ENCODE peak calls at places on chromosomes 16 and 17, in ten cellular contexts. X, R, C, S, O, Q, E, V, B and I are unnamed samples.

GRCh38 chr16:67645397-67646121 is 615 bp downstream of the CARMIL2 start:
- DNase-seq in Q (no peak), X (no peak), R (no peak), E (no peak), C (peak; percentile 27), S (no peak), V (no peak), O (no peak), B (no peak), I (no peak)

GRCh38 chr17:58277107-58277506 is 3.6 kb downstream of the MPO start:
- DNase-seq in R (no peak), Q (no peak), E (no peak), B (no peak), X (no peak), V (no peak), O (no peak), S (peak; percentile 14), C (no peak), I (no peak)

GRCh38 chr17:19424934-19425868 is 14.2 kb downstream of the RNF112 start:
- DNase-seq in E (no peak), V (no peak), B (no peak), C (no peak), X (peak; percentile 65), S (peak; percentile 62), Q (no peak), R (no peak), O (no peak), I (no peak)

GRCh38 chr16:73572135-73572534 is 524.2 kb upstream of the ZFHX3 start:
- DNase-seq in O (no peak), V (no peak), Q (no peak), E (no peak), B (no peak), R (peak; percentile 96), X (no peak), C (no peak), S (peak; percentile 11), I (no peak)

GRCh38 chr16:11416228-11417001 is 71.2 kb downstream of the RMI2 start:
- DNase-seq in V (no peak), S (no peak), X (no peak), Q (no peak), E (no peak), R (no peak), B (no peak), C (no peak), O (no peak), I (no peak)

GRCh38 chr17:29155235-29155965 is 24.8 kb downstream of the MYO18A start:
- DNase-seq in X (peak; percentile 61), B (no peak), S (peak; percentile 55), C (no peak), O (peak; percentile 32), E (peak; percentile 78), R (no peak), V (no peak), Q (peak; percentile 94), I (no peak)

GRCh38 chr17:53472586-53472985 is 350.1 kb upstream of the KIF2B start:
- DNase-seq in V (no peak), C (no peak), E (no peak), S (peak; percentile 18), R (no peak), Q (peak; percentile 81), X (peak; percentile 0), O (no peak), B (no peak), I (no peak)

GRCh38 chr17:5396612-5397011 is 22.9 kb downstream of the NUP88 start:
- DNase-seq in R (no peak), V (no peak), Q (no peak), C (no peak), S (no peak), E (no peak), B (no peak), X (no peak), O (no peak), I (no peak)

GRCh38 chr17:77330602-77331081 is 189.9 kb downstream of the SEC14L1 start:
- DNase-seq in R (no peak), S (no peak), E (peak; percentile 27), B (no peak), X (no peak), C (no peak), Q (no peak), O (no peak), V (no peak), I (no peak)

GRCh38 chr17:10171057-10171456 is 27.3 kb downstream of the GAS7 start:
- DNase-seq in V (no peak), Q (no peak), O (no peak), R (no peak), B (no peak), E (no peak), X (no peak), C (no peak), S (no peak), I (no peak)

GRCh38 chr17:61490540-61490975 is 38.3 kb downstream of the TBX4 start:
- DNase-seq in R (no peak), V (no peak), Q (peak; percentile 82), E (no peak), S (peak; percentile 65), O (no peak), C (no peak), B (no peak), X (peak; percentile 78), I (no peak)

GRCh38 chr17:64209356-64209941 is 53.6 kb downstream of the TEX2 start:
- DNase-seq in X (no peak), C (no peak), V (no peak), O (no peak), S (no peak), B (no peak), Q (no peak), R (no peak), E (no peak), I (no peak)

GRCh38 chr16:80837421-80838263 is 33.2 kb upstream of the CDYL2 start:
- DNase-seq in C (no peak), Q (no peak), R (no peak), E (no peak), B (no peak), V (no peak), S (no peak), X (no peak), O (no peak), I (no peak)

GRCh38 chr17:50238594-50239287 is 35.5 kb upstream of the TMEM92 start:
- DNase-seq in S (peak; percentile 66), O (no peak), C (no peak), B (no peak), R (no peak), X (no peak), V (no peak), E (no peak), Q (no peak), I (no peak)

GRCh38 chr16:30484887-30485286 is 12.3 kb downstream of the ITGAL start:
- DNase-seq in X (no peak), O (no peak), B (no peak), E (no peak), S (no peak), V (no peak), Q (no peak), C (no peak), R (no peak), I (no peak)

GRCh38 chr17:29557717-29558116 is 9.1 kb downstream of the ABHD15 start:
- DNase-seq in E (no peak), Q (no peak), S (no peak), V (no peak), B (no peak), X (no peak), C (no peak), O (no peak), R (no peak), I (no peak)

GRCh38 chr16:13104772-13105171 is 203.4 kb downstream of the SHISA9 start:
- DNase-seq in O (no peak), B (no peak), R (no peak), Q (no peak), E (no peak), V (no peak), X (no peak), C (no peak), S (no peak), I (no peak)

GRCh38 chr17:43039646-43040045 is 14.6 kb downstream of the RND2 start:
- DNase-seq in R (no peak), X (no peak), S (no peak), V (no peak), Q (no peak), E (no peak), B (no peak), O (no peak), C (no peak), I (no peak)

GRCh38 chr16:87881327-87882200 is 12.3 kb upstream of the SLC7A5 start:
- DNase-seq in O (no peak), B (no peak), Q (no peak), E (no peak), R (no peak), C (no peak), S (no peak), X (no peak), V (no peak), I (no peak)

GRCh38 chr16:46900464-46901235 is 16.5 kb downstream of the GPT2 start:
- DNase-seq in B (no peak), O (no peak), E (no peak), Q (no peak), R (no peak), S (no peak), V (no peak), X (no peak), C (no peak), I (no peak)

GRCh38 chr16:87119748-87120147 is 197.4 kb downstream of the C16orf95 start:
- DNase-seq in E (no peak), Q (no peak), O (no peak), B (no peak), X (no peak), S (no peak), C (no peak), R (no peak), V (no peak), I (no peak)

GRCh38 chr17:2068589-2069051 is 13.7 kb downstream of the HIC1 start:
- DNase-seq in B (no peak), V (no peak), C (no peak), X (no peak), O (no peak), S (peak; percentile 43), E (peak; percentile 48), Q (peak; percentile 82), R (no peak), I (no peak)

GRCh38 chr17:74237321-74237720 is 23.9 kb downstream of the TTYH2 start:
- DNase-seq in O (no peak), V (no peak), C (no peak), B (no peak), Q (no peak), R (no peak), X (no peak), S (no peak), E (no peak), I (no peak)

GRCh38 chr17:41917957-41918391 is 777 bp downstream of the ACLY start:
- DNase-seq in E (peak; percentile 83), R (peak; percentile 66), X (peak; percentile 76), Q (peak; percentile 58), C (no peak), V (no peak), B (peak; percentile 16), O (no peak), S (peak; percentile 39), I (no peak)

GRCh38 chr17:31308935-31309334 is 4.9 kb downstream of the EVI2B start:
- DNase-seq in S (no peak), B (no peak), O (no peak), V (no peak), X (no peak), Q (no peak), R (no peak), E (no peak), C (no peak), I (no peak)

GRCh38 chr17:42720996-42721583 is 23.8 kb downstream of the EZH1 start:
- DNase-seq in C (peak; percentile 43), Q (peak; percentile 64), B (no peak), R (peak; percentile 80), O (no peak), X (peak; percentile 92), E (no peak), S (peak; percentile 87), V (peak; percentile 41), I (no peak)

GRCh38 chr17:57871155-57871554 is 21.3 kb upstream of the MRPS23 start:
- DNase-seq in B (no peak), X (no peak), R (no peak), V (no peak), E (no peak), Q (no peak), S (no peak), O (no peak), C (no peak), I (no peak)

GRCh38 chr17:66855204-66855603 is 20.3 kb downstream of the CACNG5 start:
- DNase-seq in X (no peak), Q (peak; percentile 20), B (no peak), C (no peak), O (no peak), S (no peak), R (no peak), E (no peak), V (no peak), I (no peak)